ENCODE peak calls at places on chromosomes 1 and 21, in nine cellular contexts. One of them, this sample, is unnamed.

GRCh38 chr1:19432943-19433609 is 52.3 kb downstream of the CAPZB start:
- DNase-seq in colonic mucosa: no peak
- DNase-seq in AG04450: no peak
- DNase-seq in brain microvascular endothelial cell: no peak
- DNase-seq in uterus: peak
- DNase-seq in HFF-Myc: peak
- DNase-seq in heart right ventricle: no peak
- DNase-seq in GM12865: no peak
- DNase-seq in GM23338: no peak
- DNase-seq in this sample: no peak

GRCh38 chr1:23492132-23492720 is 8.2 kb upstream of the ASAP3 start:
- DNase-seq in colonic mucosa: no peak
- DNase-seq in AG04450: no peak
- DNase-seq in brain microvascular endothelial cell: no peak
- DNase-seq in uterus: no peak
- DNase-seq in HFF-Myc: no peak
- DNase-seq in heart right ventricle: no peak
- DNase-seq in GM12865: no peak
- DNase-seq in GM23338: no peak
- DNase-seq in this sample: no peak

GRCh38 chr1:169201084-169201619 is 94.7 kb downstream of the ATP1B1 start:
- DNase-seq in colonic mucosa: no peak
- DNase-seq in AG04450: no peak
- DNase-seq in brain microvascular endothelial cell: no peak
- DNase-seq in uterus: no peak
- DNase-seq in HFF-Myc: no peak
- DNase-seq in heart right ventricle: no peak
- DNase-seq in GM12865: no peak
- DNase-seq in GM23338: no peak
- DNase-seq in this sample: peak

GRCh38 chr1:39642796-39643195 is 3.4 kb upstream of the HEYL start:
- DNase-seq in colonic mucosa: no peak
- DNase-seq in AG04450: no peak
- DNase-seq in brain microvascular endothelial cell: no peak
- DNase-seq in uterus: peak
- DNase-seq in HFF-Myc: no peak
- DNase-seq in heart right ventricle: no peak
- DNase-seq in GM12865: no peak
- DNase-seq in GM23338: no peak
- DNase-seq in this sample: peak

GRCh38 chr1:6544831-6545230 is 9.5 kb downstream of the NOL9 start:
- DNase-seq in colonic mucosa: no peak
- DNase-seq in AG04450: no peak
- DNase-seq in brain microvascular endothelial cell: peak
- DNase-seq in uterus: no peak
- DNase-seq in HFF-Myc: no peak
- DNase-seq in heart right ventricle: no peak
- DNase-seq in GM12865: no peak
- DNase-seq in GM23338: no peak
- DNase-seq in this sample: peak

GRCh38 chr1:205294175-205294913 is 27.2 kb downstream of the NUAK2 start:
- DNase-seq in colonic mucosa: no peak
- DNase-seq in AG04450: peak
- DNase-seq in brain microvascular endothelial cell: peak
- DNase-seq in uterus: peak
- DNase-seq in HFF-Myc: peak
- DNase-seq in heart right ventricle: no peak
- DNase-seq in GM12865: no peak
- DNase-seq in GM23338: peak
- DNase-seq in this sample: peak

GRCh38 chr1:165134431-165134830 is 222.1 kb downstream of the LMX1A start:
- DNase-seq in colonic mucosa: no peak
- DNase-seq in AG04450: no peak
- DNase-seq in brain microvascular endothelial cell: no peak
- DNase-seq in uterus: no peak
- DNase-seq in HFF-Myc: no peak
- DNase-seq in heart right ventricle: no peak
- DNase-seq in GM12865: no peak
- DNase-seq in GM23338: no peak
- DNase-seq in this sample: no peak

GRCh38 chr1:3340548-3341235 is 113.8 kb upstream of the ARHGEF16 start:
- DNase-seq in colonic mucosa: no peak
- DNase-seq in AG04450: no peak
- DNase-seq in brain microvascular endothelial cell: no peak
- DNase-seq in uterus: no peak
- DNase-seq in HFF-Myc: no peak
- DNase-seq in heart right ventricle: no peak
- DNase-seq in GM12865: no peak
- DNase-seq in GM23338: no peak
- DNase-seq in this sample: no peak

GRCh38 chr1:7278827-7279752 is 492.0 kb upstream of the VAMP3 start:
- DNase-seq in colonic mucosa: peak
- DNase-seq in AG04450: no peak
- DNase-seq in brain microvascular endothelial cell: no peak
- DNase-seq in uterus: no peak
- DNase-seq in HFF-Myc: no peak
- DNase-seq in heart right ventricle: no peak
- DNase-seq in GM12865: no peak
- DNase-seq in GM23338: no peak
- DNase-seq in this sample: no peak

GRCh38 chr21:39511102-39511501 is 59.3 kb downstream of the SH3BGR start:
- DNase-seq in colonic mucosa: no peak
- DNase-seq in AG04450: no peak
- DNase-seq in brain microvascular endothelial cell: no peak
- DNase-seq in uterus: no peak
- DNase-seq in HFF-Myc: no peak
- DNase-seq in heart right ventricle: no peak
- DNase-seq in GM12865: no peak
- DNase-seq in GM23338: no peak
- DNase-seq in this sample: no peak

GRCh38 chr1:29256979-29257804 is 20.9 kb downstream of the PTPRU start:
- DNase-seq in colonic mucosa: no peak
- DNase-seq in AG04450: no peak
- DNase-seq in brain microvascular endothelial cell: peak
- DNase-seq in uterus: peak
- DNase-seq in HFF-Myc: no peak
- DNase-seq in heart right ventricle: no peak
- DNase-seq in GM12865: no peak
- DNase-seq in GM23338: peak
- DNase-seq in this sample: peak

GRCh38 chr1:173590557-173590956 is 12.3 kb downstream of the SLC9C2 start:
- DNase-seq in colonic mucosa: no peak
- DNase-seq in AG04450: no peak
- DNase-seq in brain microvascular endothelial cell: no peak
- DNase-seq in uterus: no peak
- DNase-seq in HFF-Myc: no peak
- DNase-seq in heart right ventricle: no peak
- DNase-seq in GM12865: no peak
- DNase-seq in GM23338: no peak
- DNase-seq in this sample: peak

GRCh38 chr1:101004061-101004460 is 21.5 kb downstream of the DPH5 start:
- DNase-seq in colonic mucosa: no peak
- DNase-seq in AG04450: no peak
- DNase-seq in brain microvascular endothelial cell: no peak
- DNase-seq in uterus: no peak
- DNase-seq in HFF-Myc: no peak
- DNase-seq in heart right ventricle: no peak
- DNase-seq in GM12865: peak
- DNase-seq in GM23338: no peak
- DNase-seq in this sample: peak

GRCh38 chr1:82604524-82604923 is 803.8 kb downstream of the ADGRL2 start:
- DNase-seq in colonic mucosa: no peak
- DNase-seq in AG04450: no peak
- DNase-seq in brain microvascular endothelial cell: no peak
- DNase-seq in uterus: no peak
- DNase-seq in HFF-Myc: no peak
- DNase-seq in heart right ventricle: no peak
- DNase-seq in GM12865: peak
- DNase-seq in GM23338: peak
- DNase-seq in this sample: no peak
- TF ChIP-seq CTCF in colonic mucosa: no peak
- TF ChIP-seq CTCF in AG04450: no peak
- TF ChIP-seq CTCF in brain microvascular endothelial cell: peak
- TF ChIP-seq CTCF in uterus: no peak
- TF ChIP-seq CTCF in HFF-Myc: no peak
- TF ChIP-seq CTCF in heart right ventricle: no peak
- TF ChIP-seq CTCF in GM12865: peak
- TF ChIP-seq CTCF in GM23338: peak
- TF ChIP-seq CTCF in this sample: no peak

GRCh38 chr1:92219028-92219427 is 1.3 kb downstream of the C1orf146 start:
- DNase-seq in colonic mucosa: no peak
- DNase-seq in AG04450: no peak
- DNase-seq in brain microvascular endothelial cell: no peak
- DNase-seq in uterus: no peak
- DNase-seq in HFF-Myc: no peak
- DNase-seq in heart right ventricle: no peak
- DNase-seq in GM12865: no peak
- DNase-seq in GM23338: no peak
- DNase-seq in this sample: no peak

GRCh38 chr1:92218559-92218958 is 844 bp downstream of the C1orf146 start:
- DNase-seq in colonic mucosa: no peak
- DNase-seq in AG04450: no peak
- DNase-seq in brain microvascular endothelial cell: no peak
- DNase-seq in uterus: no peak
- DNase-seq in HFF-Myc: no peak
- DNase-seq in heart right ventricle: no peak
- DNase-seq in GM12865: no peak
- DNase-seq in GM23338: peak
- DNase-seq in this sample: no peak

DNA sequence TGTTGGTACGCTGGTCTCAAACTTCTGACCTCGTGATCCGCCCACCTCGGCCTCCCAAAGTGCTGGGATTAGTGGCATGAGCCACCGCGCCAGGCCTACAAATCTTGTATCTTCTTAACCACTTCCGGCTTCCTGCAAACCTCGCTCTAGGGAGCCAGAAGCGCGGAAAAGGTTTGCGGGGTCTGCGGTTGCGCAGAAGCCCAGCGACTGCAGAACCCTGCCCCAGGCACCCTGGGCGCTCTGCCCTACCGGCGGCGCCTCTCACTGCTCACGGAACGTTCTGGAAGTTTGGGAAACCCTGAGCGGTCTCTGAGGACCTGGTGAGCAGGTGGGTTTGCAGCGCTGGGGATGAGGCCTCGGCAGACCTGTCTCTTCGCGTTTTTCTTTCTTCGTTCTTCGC is at the start of gene C1orf146:
- DNase-seq in colonic mucosa: no peak
- DNase-seq in AG04450: no peak
- DNase-seq in brain microvascular endothelial cell: no peak
- DNase-seq in uterus: no peak
- DNase-seq in HFF-Myc: no peak
- DNase-seq in heart right ventricle: no peak
- DNase-seq in GM12865: no peak
- DNase-seq in GM23338: no peak
- DNase-seq in this sample: no peak
- H3K4me3 ChIP-seq in colonic mucosa: no peak
- H3K4me3 ChIP-seq in AG04450: no peak
- H3K4me3 ChIP-seq in brain microvascular endothelial cell: no peak
- H3K4me3 ChIP-seq in uterus: no peak
- H3K4me3 ChIP-seq in HFF-Myc: no peak
- H3K4me3 ChIP-seq in heart right ventricle: no peak
- H3K4me3 ChIP-seq in GM12865: no peak
- H3K4me3 ChIP-seq in GM23338: no peak
- H3K4me3 ChIP-seq in this sample: no peak

GRCh38 chr21:46420241-46421190 is 38.2 kb upstream of the DIP2A start:
- DNase-seq in colonic mucosa: no peak
- DNase-seq in AG04450: no peak
- DNase-seq in brain microvascular endothelial cell: no peak
- DNase-seq in uterus: no peak
- DNase-seq in HFF-Myc: no peak
- DNase-seq in heart right ventricle: no peak
- DNase-seq in GM12865: no peak
- DNase-seq in GM23338: no peak
- DNase-seq in this sample: no peak
- TF ChIP-seq CTCF in colonic mucosa: no peak
- TF ChIP-seq CTCF in AG04450: no peak
- TF ChIP-seq CTCF in brain microvascular endothelial cell: peak
- TF ChIP-seq CTCF in uterus: no peak
- TF ChIP-seq CTCF in HFF-Myc: no peak
- TF ChIP-seq CTCF in heart right ventricle: no peak
- TF ChIP-seq CTCF in GM12865: no peak
- TF ChIP-seq CTCF in GM23338: no peak
- TF ChIP-seq CTCF in this sample: no peak

GRCh38 chr1:184060316-184060715 is 8.8 kb downstream of the TSEN15 start:
- DNase-seq in colonic mucosa: no peak
- DNase-seq in AG04450: no peak
- DNase-seq in brain microvascular endothelial cell: peak
- DNase-seq in uterus: no peak
- DNase-seq in HFF-Myc: no peak
- DNase-seq in heart right ventricle: no peak
- DNase-seq in GM12865: no peak
- DNase-seq in GM23338: no peak
- DNase-seq in this sample: peak

GRCh38 chr1:184053881-184054280 is 2.4 kb downstream of the TSEN15 start:
- DNase-seq in colonic mucosa: no peak
- DNase-seq in AG04450: no peak
- DNase-seq in brain microvascular endothelial cell: no peak
- DNase-seq in uterus: no peak
- DNase-seq in HFF-Myc: no peak
- DNase-seq in heart right ventricle: no peak
- DNase-seq in GM12865: no peak
- DNase-seq in GM23338: no peak
- DNase-seq in this sample: no peak

GRCh38 chr1:184052750-184053149 is 1.2 kb downstream of the TSEN15 start:
- DNase-seq in colonic mucosa: no peak
- DNase-seq in AG04450: no peak
- DNase-seq in brain microvascular endothelial cell: no peak
- DNase-seq in uterus: no peak
- DNase-seq in HFF-Myc: no peak
- DNase-seq in heart right ventricle: no peak
- DNase-seq in GM12865: no peak
- DNase-seq in GM23338: no peak
- DNase-seq in this sample: no peak

GRCh38 chr1:184059887-184060286 is 8.4 kb downstream of the TSEN15 start:
- DNase-seq in colonic mucosa: no peak
- DNase-seq in AG04450: no peak
- DNase-seq in brain microvascular endothelial cell: no peak
- DNase-seq in uterus: no peak
- DNase-seq in HFF-Myc: no peak
- DNase-seq in heart right ventricle: no peak
- DNase-seq in GM12865: no peak
- DNase-seq in GM23338: no peak
- DNase-seq in this sample: no peak

DNA sequence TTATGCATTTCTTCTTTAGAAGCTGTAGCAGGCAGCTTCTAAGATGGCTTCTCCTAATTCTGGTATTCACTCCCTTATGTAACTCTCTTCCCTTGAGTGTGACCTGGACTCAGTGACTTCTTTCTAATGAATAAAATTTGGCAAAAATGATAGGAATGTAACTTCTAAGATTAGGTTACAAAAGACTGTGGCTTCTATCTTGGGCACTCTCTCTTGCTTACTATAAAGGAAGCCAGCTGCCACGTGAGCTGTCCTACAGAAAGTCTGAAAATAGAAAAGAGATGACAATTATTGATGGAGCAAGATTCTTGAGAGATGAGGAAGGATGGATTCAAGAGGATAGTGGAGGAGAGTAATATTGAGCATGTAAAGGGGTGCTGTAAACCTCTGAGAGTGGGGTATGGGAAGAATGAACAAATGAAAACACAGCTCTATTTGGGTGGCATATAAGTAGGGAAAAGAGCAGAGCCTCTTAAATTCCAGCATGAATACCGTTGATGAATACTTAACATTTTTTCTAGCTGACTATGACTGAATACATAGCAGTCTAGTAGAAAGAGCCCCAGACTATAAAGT is 5.5 kb downstream of the TSEN15 start:
- DNase-seq in colonic mucosa: no peak
- DNase-seq in AG04450: peak
- DNase-seq in brain microvascular endothelial cell: peak
- DNase-seq in uterus: no peak
- DNase-seq in HFF-Myc: no peak
- DNase-seq in heart right ventricle: no peak
- DNase-seq in GM12865: no peak
- DNase-seq in GM23338: peak
- DNase-seq in this sample: peak
- H3K4me3 ChIP-seq in colonic mucosa: no peak
- H3K4me3 ChIP-seq in AG04450: no peak
- H3K4me3 ChIP-seq in brain microvascular endothelial cell: no peak
- H3K4me3 ChIP-seq in uterus: no peak
- H3K4me3 ChIP-seq in HFF-Myc: no peak
- H3K4me3 ChIP-seq in heart right ventricle: no peak
- H3K4me3 ChIP-seq in GM12865: no peak
- H3K4me3 ChIP-seq in GM23338: no peak
- H3K4me3 ChIP-seq in this sample: peak

This sample was measured in foreskin fibroblast.